ENCODE peak calls at places on chromosomes 6 and 20, in eight cellular contexts. Z, T, I, V, K, P, F and Q are unnamed samples.

GRCh38 chr6:91834813-91835212 is 1247.9 kb upstream of the MAP3K7 start:
- DNase-seq in F (no peak), K (no peak), V (no peak), Z (no peak), I (no peak), T (no peak), P (no peak), Q (no peak)

GRCh38 chr6:50610562-50610961 is 102.8 kb upstream of the TFAP2D start:
- DNase-seq in K (peak), P (no peak), I (no peak), F (no peak), Z (no peak), T (no peak), V (no peak), Q (no peak)

GRCh38 chr6:108531332-108531731 is 29.4 kb upstream of the FOXO3 start:
- DNase-seq in I (no peak), V (no peak), Z (no peak), T (no peak), P (no peak), K (no peak), F (no peak), Q (no peak)

GRCh38 chr6:148999921-149000589 is 253.2 kb downstream of the UST start:
- DNase-seq in K (peak), V (peak), T (no peak), Z (peak), P (no peak), I (no peak), F (peak), Q (peak)

GRCh38 chr6:158897236-158897635 is 78.1 kb upstream of the EZR start:
- DNase-seq in K (no peak), I (no peak), V (no peak), T (no peak), Z (no peak), P (no peak), F (no peak), Q (no peak)

GRCh38 chr20:1177680-1178079 is 7.1 kb downstream of the TMEM74B start:
- DNase-seq in F (no peak), V (no peak), I (no peak), K (peak), Z (no peak), P (no peak), T (no peak), Q (peak)

GRCh38 chr6:31070711-31071197 is 41.6 kb downstream of the C6orf15 start:
- DNase-seq in V (peak), T (no peak), Z (peak), F (no peak), K (peak), P (no peak), I (no peak), Q (peak)

GRCh38 chr6:129490551-129491245 is 219.3 kb downstream of the ARHGAP18 start:
- DNase-seq in Z (peak), F (peak), I (peak), P (peak), K (peak), V (peak), T (no peak), Q (peak)